ENCODE peak calls at places on chromosomes 16 and 17, in six cellular contexts. One of them, this sample, is unnamed.
A peak's percentile ranks its signal among the peaks of the same experiment; 100 is the strongest.

GRCh38 chr17:9401434-9401833 is 174.2 kb downstream of the STX8 start:
- DNase-seq in testis: no peak
- DNase-seq in pancreas: no peak
- DNase-seq in uterus: no peak
- DNase-seq in heart right ventricle: no peak
- DNase-seq in CD8-positive, alpha-beta T cell: no peak
- DNase-seq in this sample: no peak

GRCh38 chr16:83717814-83718213 is 90.0 kb upstream of the HSBP1 start:
- DNase-seq in testis: no peak
- DNase-seq in pancreas: no peak
- DNase-seq in uterus: no peak
- DNase-seq in heart right ventricle: no peak
- DNase-seq in CD8-positive, alpha-beta T cell: no peak
- DNase-seq in this sample: no peak

GRCh38 chr17:66662496-66662895 is 172.4 kb upstream of the CACNG5 start:
- DNase-seq in testis: no peak
- DNase-seq in pancreas: no peak
- DNase-seq in uterus: no peak
- DNase-seq in heart right ventricle: no peak
- DNase-seq in CD8-positive, alpha-beta T cell: no peak
- DNase-seq in this sample: no peak

GRCh38 chr17:29219378-29220047 is 27.1 kb upstream of the CRYBA1 start:
- DNase-seq in testis: peak; percentile 91
- DNase-seq in pancreas: no peak
- DNase-seq in uterus: peak; percentile 81
- DNase-seq in heart right ventricle: peak; percentile 56
- DNase-seq in CD8-positive, alpha-beta T cell: peak; percentile 68
- DNase-seq in this sample: peak; percentile 84

GRCh38 chr17:17183744-17184143 is 22.4 kb downstream of the PLD6 start:
- DNase-seq in testis: no peak
- DNase-seq in pancreas: no peak
- DNase-seq in uterus: no peak
- DNase-seq in heart right ventricle: no peak
- DNase-seq in CD8-positive, alpha-beta T cell: no peak
- DNase-seq in this sample: no peak

GRCh38 chr17:3959295-3959899 is 4.8 kb downstream of the ATP2A3 start:
- DNase-seq in testis: no peak
- DNase-seq in pancreas: no peak
- DNase-seq in uterus: no peak
- DNase-seq in heart right ventricle: no peak
- DNase-seq in CD8-positive, alpha-beta T cell: no peak
- DNase-seq in this sample: no peak

GRCh38 chr16:75555213-75555706 is 792 bp downstream of the TMEM231 start:
- DNase-seq in testis: peak; percentile 94
- DNase-seq in pancreas: peak; percentile 78
- DNase-seq in uterus: peak; percentile 77
- DNase-seq in heart right ventricle: peak; percentile 78
- DNase-seq in CD8-positive, alpha-beta T cell: no peak
- DNase-seq in this sample: peak; percentile 88

GRCh38 chr16:76946879-76947278 is 244.1 kb upstream of the MON1B start:
- DNase-seq in testis: peak; percentile 17
- DNase-seq in pancreas: no peak
- DNase-seq in uterus: no peak
- DNase-seq in heart right ventricle: no peak
- DNase-seq in CD8-positive, alpha-beta T cell: no peak
- DNase-seq in this sample: no peak

GRCh38 chr17:29595107-29595942 is 2.4 kb downstream of the ANKRD13B start:
- DNase-seq in testis: no peak
- DNase-seq in pancreas: peak; percentile 28
- DNase-seq in uterus: no peak
- DNase-seq in heart right ventricle: no peak
- DNase-seq in CD8-positive, alpha-beta T cell: no peak
- DNase-seq in this sample: no peak

DNA sequence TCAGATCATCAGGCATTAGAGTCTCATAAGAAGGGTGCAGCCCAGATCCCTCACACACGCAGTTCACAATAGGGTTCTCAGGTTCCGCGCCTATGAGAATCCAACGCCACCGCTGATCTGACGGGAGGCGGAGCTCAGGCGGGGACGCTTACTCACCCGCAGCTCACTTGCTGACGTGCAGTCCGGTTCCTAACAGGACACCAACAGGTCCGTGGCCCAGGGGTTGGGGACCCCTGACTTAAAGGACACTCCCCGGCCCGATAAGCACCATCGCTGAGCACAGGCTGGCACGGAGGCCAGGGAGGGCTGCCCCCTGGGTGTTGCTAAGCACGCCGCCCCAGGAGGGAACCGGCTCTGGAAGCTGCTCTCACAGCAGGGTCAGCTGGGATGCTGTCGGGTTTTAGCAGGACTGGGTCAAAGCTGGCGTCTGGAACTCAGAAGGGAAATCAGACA is 30.1 kb upstream of the BAHCC1 start:
- DNase-seq in testis: no peak
- DNase-seq in pancreas: peak; percentile 89
- DNase-seq in uterus: peak; percentile 70
- DNase-seq in heart right ventricle: no peak
- DNase-seq in CD8-positive, alpha-beta T cell: no peak
- DNase-seq in this sample: no peak
- H3K27ac ChIP-seq in testis: no peak overlapping the region
- H3K27ac ChIP-seq in pancreas: peak overlapping the region; percentile 98
- H3K27ac ChIP-seq in uterus: peak overlapping the region; percentile 56
- H3K27ac ChIP-seq in heart right ventricle: no peak overlapping the region
- H3K27ac ChIP-seq in CD8-positive, alpha-beta T cell: no peak overlapping the region
- H3K27ac ChIP-seq in this sample: no peak overlapping the region

DNA sequence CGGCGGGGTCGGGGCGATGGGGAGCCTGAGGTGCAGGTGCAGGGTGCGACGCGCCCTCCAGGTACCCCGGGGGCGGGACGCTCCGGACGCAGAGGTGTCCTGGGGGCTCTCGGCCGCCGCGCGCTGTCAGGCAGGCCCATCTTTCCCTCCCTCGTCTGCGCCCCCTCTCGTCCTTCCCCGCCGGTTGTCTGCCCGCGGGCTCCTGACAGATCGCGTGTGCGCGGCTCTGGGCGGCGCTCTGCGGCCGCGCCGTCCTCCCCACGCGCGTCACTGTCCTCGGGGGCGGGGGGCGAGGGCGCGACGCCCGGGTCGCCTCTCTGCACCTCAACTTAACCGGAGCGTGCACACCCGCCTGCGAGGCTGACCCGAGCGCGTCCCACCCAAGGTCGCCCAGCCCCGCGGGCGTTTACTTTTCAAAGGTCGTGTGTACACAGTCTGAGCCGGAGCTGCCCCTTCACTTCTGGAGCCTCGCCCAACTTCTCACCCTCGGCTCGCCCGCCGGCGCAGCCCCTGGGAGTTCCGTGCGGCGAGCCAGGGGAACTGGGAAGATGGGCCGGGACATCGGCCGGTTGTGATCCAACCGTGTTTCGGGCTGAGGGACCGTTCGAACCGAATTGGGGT is 512 bp downstream of the AKAP1 start:
- DNase-seq in testis: peak; percentile 56
- DNase-seq in pancreas: peak; percentile 87
- DNase-seq in uterus: peak; percentile 53
- DNase-seq in heart right ventricle: peak; percentile 72
- DNase-seq in CD8-positive, alpha-beta T cell: peak; percentile 70
- DNase-seq in this sample: peak; percentile 75
- TF ChIP-seq CTCF in testis: no peak
- TF ChIP-seq CTCF in pancreas: no peak
- TF ChIP-seq CTCF in uterus: peak; percentile 18
- TF ChIP-seq CTCF in heart right ventricle: no peak
- TF ChIP-seq CTCF in CD8-positive, alpha-beta T cell: peak; percentile 30
- TF ChIP-seq CTCF in this sample: peak; percentile 53

DNA sequence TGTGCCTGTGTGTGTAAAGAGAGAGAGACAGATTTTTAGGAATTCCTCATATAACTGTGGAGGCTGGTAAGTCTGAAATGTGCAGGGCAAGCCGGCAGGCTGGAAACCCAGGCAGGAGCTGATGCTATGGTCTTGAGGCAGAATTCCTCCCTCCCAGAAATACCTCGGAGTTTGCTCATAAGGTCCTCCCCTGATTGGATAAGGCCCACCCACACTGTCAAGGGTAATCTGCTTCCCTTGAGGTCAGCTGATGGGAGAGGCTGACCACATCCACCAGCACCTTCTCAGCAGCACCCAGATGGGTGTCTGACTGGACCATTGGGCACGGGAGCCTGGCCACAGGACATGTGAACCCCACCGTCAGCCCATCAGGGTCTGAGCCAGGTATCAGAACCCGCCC is 42.4 kb downstream of the C16orf95 start:
- DNase-seq in testis: no peak
- DNase-seq in pancreas: no peak
- DNase-seq in uterus: no peak
- DNase-seq in heart right ventricle: no peak
- DNase-seq in CD8-positive, alpha-beta T cell: no peak
- DNase-seq in this sample: no peak
- H3K27ac ChIP-seq in testis: no peak overlapping the region
- H3K27ac ChIP-seq in pancreas: no peak overlapping the region
- H3K27ac ChIP-seq in uterus: no peak overlapping the region
- H3K27ac ChIP-seq in heart right ventricle: no peak overlapping the region
- H3K27ac ChIP-seq in CD8-positive, alpha-beta T cell: no peak overlapping the region
- H3K27ac ChIP-seq in this sample: no peak overlapping the region

GRCh38 chr16:56743840-56744239 is 13.9 kb downstream of the NUP93 start:
- DNase-seq in testis: peak; percentile 27
- DNase-seq in pancreas: no peak
- DNase-seq in uterus: peak; percentile 33
- DNase-seq in heart right ventricle: no peak
- DNase-seq in CD8-positive, alpha-beta T cell: no peak
- DNase-seq in this sample: no peak
- TF ChIP-seq CTCF in testis: no peak
- TF ChIP-seq CTCF in pancreas: no peak
- TF ChIP-seq CTCF in uterus: no peak
- TF ChIP-seq CTCF in heart right ventricle: no peak
- TF ChIP-seq CTCF in CD8-positive, alpha-beta T cell: no peak
- TF ChIP-seq CTCF in this sample: no peak

DNA sequence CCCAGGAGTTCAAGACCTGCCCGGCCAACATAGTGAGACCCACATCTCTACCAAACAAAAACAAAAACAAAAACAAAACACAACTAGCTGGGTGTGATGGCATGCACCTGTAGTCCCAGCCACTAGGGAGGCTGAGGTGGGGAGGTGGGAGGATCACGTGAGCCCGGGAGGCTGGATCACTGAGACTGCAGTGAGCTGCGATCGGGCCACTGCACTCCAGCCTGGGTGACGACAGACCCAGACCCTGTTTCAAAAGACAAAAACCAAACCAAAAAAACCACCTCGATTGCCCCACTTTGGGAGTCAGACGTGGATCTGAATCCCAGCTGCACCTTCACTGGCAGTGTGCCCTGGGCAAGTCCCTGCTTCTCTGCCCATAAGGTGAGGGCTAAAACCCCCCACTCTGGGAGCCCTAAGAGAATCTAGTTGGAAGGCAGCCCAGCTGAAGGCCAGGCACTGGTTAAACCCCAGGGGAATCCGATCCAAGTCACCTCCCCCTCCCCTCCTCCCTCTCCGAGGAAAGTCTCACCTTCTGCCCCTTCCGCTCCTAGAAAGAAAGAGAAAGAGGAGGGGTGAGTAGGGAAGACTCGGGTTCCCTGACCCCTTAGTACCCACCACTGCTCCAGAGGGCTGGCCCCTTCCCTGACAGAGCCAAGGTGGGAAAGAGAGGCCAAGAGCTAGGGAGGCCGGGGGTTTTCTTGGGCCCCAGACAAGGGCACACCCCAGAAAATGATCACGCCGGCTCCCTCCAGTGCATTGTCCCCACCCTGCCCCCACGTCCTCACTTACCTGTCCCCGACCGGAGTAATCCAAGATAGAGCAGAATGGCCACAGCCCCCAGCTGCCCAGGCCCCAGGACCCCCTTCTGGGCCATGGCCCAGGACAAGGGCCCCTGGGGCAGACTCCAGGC is 647 bp downstream of the PRSS8 start:
- DNase-seq in testis: no peak
- DNase-seq in pancreas: peak; percentile 87
- DNase-seq in uterus: no peak
- DNase-seq in heart right ventricle: no peak
- DNase-seq in CD8-positive, alpha-beta T cell: no peak
- DNase-seq in this sample: peak; percentile 63
- H3K27ac ChIP-seq in testis: no peak overlapping the region
- H3K27ac ChIP-seq in pancreas: peak overlapping the region; percentile 98
- H3K27ac ChIP-seq in uterus: no peak overlapping the region
- H3K27ac ChIP-seq in heart right ventricle: no peak overlapping the region
- H3K27ac ChIP-seq in CD8-positive, alpha-beta T cell: no peak overlapping the region
- H3K27ac ChIP-seq in this sample: peak overlapping the region; percentile 56

GRCh38 chr16:11403534-11403795 is 58.2 kb downstream of the RMI2 start:
- DNase-seq in testis: no peak
- DNase-seq in pancreas: no peak
- DNase-seq in uterus: no peak
- DNase-seq in heart right ventricle: no peak
- DNase-seq in CD8-positive, alpha-beta T cell: no peak
- DNase-seq in this sample: no peak

GRCh38 chr16:11401161-11402050 is 56.1 kb downstream of the RMI2 start:
- DNase-seq in testis: peak; percentile 76
- DNase-seq in pancreas: peak; percentile 99
- DNase-seq in uterus: no peak
- DNase-seq in heart right ventricle: peak; percentile 70
- DNase-seq in CD8-positive, alpha-beta T cell: no peak
- DNase-seq in this sample: peak; percentile 23

GRCh38 chr16:11402745-11403533 is 57.7 kb downstream of the RMI2 start:
- DNase-seq in testis: no peak
- DNase-seq in pancreas: peak; percentile 55
- DNase-seq in uterus: no peak
- DNase-seq in heart right ventricle: no peak
- DNase-seq in CD8-positive, alpha-beta T cell: no peak
- DNase-seq in this sample: no peak

GRCh38 chr16:11403920-11404319 is 58.7 kb downstream of the RMI2 start:
- DNase-seq in testis: no peak
- DNase-seq in pancreas: no peak
- DNase-seq in uterus: no peak
- DNase-seq in heart right ventricle: no peak
- DNase-seq in CD8-positive, alpha-beta T cell: no peak
- DNase-seq in this sample: no peak

DNA sequence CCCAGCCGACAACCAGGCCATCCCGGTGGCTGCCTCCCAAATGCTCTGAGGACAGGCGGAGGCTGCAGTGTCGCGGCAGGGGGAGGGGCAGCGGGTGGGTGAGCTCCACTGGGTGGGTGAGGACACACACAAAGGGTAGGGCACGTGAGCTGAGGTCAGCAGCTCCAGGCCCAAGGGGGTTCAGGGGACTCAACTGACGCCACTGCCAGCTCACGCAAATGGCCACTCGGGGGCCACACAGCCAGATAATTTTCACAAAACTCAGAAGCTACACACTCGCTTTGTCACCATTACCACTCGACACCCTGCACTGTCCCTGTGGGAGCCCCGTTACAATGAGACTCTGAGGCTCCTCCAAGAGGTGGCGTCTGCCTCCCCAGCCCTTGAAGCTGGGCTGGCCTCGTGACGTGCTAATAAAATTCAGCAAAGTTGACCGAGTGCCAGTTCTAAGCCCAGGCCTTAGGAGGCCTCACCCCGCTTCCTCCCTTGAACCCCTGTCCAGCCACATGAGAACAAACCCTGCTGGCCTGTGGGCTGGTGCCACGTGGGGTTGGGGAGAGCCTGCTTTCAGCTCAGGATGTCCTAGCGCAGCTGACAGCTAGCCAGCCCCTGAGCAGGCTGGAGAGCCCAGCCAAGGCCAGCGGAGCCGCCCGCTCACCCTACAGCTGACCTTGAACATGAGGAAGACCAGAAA is 56.9 kb downstream of the RMI2 start:
- DNase-seq in testis: peak; percentile 82
- DNase-seq in pancreas: peak; percentile 81
- DNase-seq in uterus: no peak
- DNase-seq in heart right ventricle: peak; percentile 53
- DNase-seq in CD8-positive, alpha-beta T cell: no peak
- DNase-seq in this sample: no peak
- TF ChIP-seq CTCF in testis: no peak
- TF ChIP-seq CTCF in pancreas: no peak
- TF ChIP-seq CTCF in uterus: no peak
- TF ChIP-seq CTCF in heart right ventricle: no peak
- TF ChIP-seq CTCF in CD8-positive, alpha-beta T cell: no peak
- TF ChIP-seq CTCF in this sample: no peak